ENCODE peak calls at places on chromosome 9, in seven cellular contexts. S is colonic mucosa; Q is HCEC 1CT; M is adrenal gland; T is stimulated activated CD4-positive, alpha-beta T cell treated with anti-CD3 and anti-CD28 coated beads, Interleukin-4, amount 100 ng/mL, for 1 hour; W is activated T-cell treated with anti-CD3 and anti-CD28 coated beads, Interleukin-2, amount 50 U/mL, for 72 hours; X is non-pigmented ciliary epithelial cell. H is an unnamed sample.

GRCh38 chr9:97411440-97411788 is 482 bp upstream of the TDRD7 start:
- DNase-seq in S (no peak), Q (no peak), M (no peak), T (no peak), W (no peak), X (no peak), H (no peak)

GRCh38 chr9:110125207-110125751 is 82.7 kb downstream of the C9orf152 start:
- DNase-seq in S (peak; percentile 94), Q (peak; percentile 96), M (peak; percentile 88), T (no peak), W (no peak), X (peak; percentile 85), H (peak; percentile 80)

GRCh38 chr9:130345009-130345992 is 79.7 kb downstream of the HMCN2 start:
- DNase-seq in S (no peak), Q (no peak), M (no peak), T (no peak), W (no peak), X (no peak), H (no peak)

GRCh38 chr9:93097496-93098205 is 1.6 kb downstream of the CARD19 start:
- DNase-seq in S (peak; percentile 51), Q (no peak), M (no peak), T (no peak), W (no peak), X (no peak), H (peak; percentile 62)

GRCh38 chr9:98323831-98324135 is 68.3 kb upstream of the TBC1D2 start:
- DNase-seq in S (no peak), Q (no peak), M (no peak), T (no peak), W (no peak), X (no peak), H (no peak)

GRCh38 chr9:98380065-98380681 is 124.7 kb upstream of the TBC1D2 start:
- DNase-seq in S (no peak), Q (peak; percentile 79), M (peak; percentile 17), T (no peak), W (no peak), X (no peak), H (peak; percentile 20)

GRCh38 chr9:136858844-136859757 is 7.0 kb downstream of the MAMDC4 start:
- DNase-seq in S (peak; percentile 94), Q (no peak), M (peak; percentile 95), T (no peak), W (no peak), X (no peak), H (no peak)

GRCh38 chr9:111559000-111559610 is 34.1 kb downstream of the ZNF483 start:
- DNase-seq in S (no peak), Q (peak; percentile 64), M (no peak), T (no peak), W (no peak), X (peak; percentile 30), H (no peak)

GRCh38 chr9:88749420-88749819 is 214.4 kb downstream of the NXNL2 start:
- DNase-seq in S (no peak), Q (no peak), M (no peak), T (no peak), W (no peak), X (no peak), H (no peak)

GRCh38 chr9:88421348-88421747 is 33.1 kb downstream of the SPIN1 start:
- DNase-seq in S (no peak), Q (no peak), M (no peak), T (no peak), W (no peak), X (no peak), H (no peak)

GRCh38 chr9:34430843-34431437 is 27.4 kb downstream of the FAM219A start:
- DNase-seq in S (peak; percentile 32), Q (peak; percentile 45), M (peak; percentile 70), T (no peak), W (peak; percentile 7), X (no peak), H (peak; percentile 58)